ENCODE peak calls at places on chromosome 22, in seven cellular contexts. One of them, this sample, is unnamed.
A peak's percentile ranks its signal among the peaks of the same experiment; 100 is the strongest.

GRCh38 chr22:36166518-36167220 is 6.1 kb upstream of the APOL3 start:
- DNase-seq in AML-193: no peak
- DNase-seq in T47D: no peak
- DNase-seq in activated gamma-delta T cell: no peak
- DNase-seq in T follicular helper cell: no peak
- DNase-seq in stimulated activated CD8-positive, alpha-beta memory T cell treated with anti-CD3 and anti-CD28 coated beads, Interleukin-15, amount 100 ng/mL, for 24 hours: no peak
- DNase-seq in CD4-positive, CD25-positive, alpha-beta regulatory T cell: no peak
- DNase-seq in this sample: no peak

GRCh38 chr22:35076648-35077047 is 10.7 kb downstream of the ISX start:
- DNase-seq in activated gamma-delta T cell: no peak
- DNase-seq in T47D: no peak
- DNase-seq in AML-193: no peak
- DNase-seq in T follicular helper cell: no peak
- DNase-seq in CD4-positive, CD25-positive, alpha-beta regulatory T cell: no peak
- DNase-seq in stimulated activated CD8-positive, alpha-beta memory T cell treated with anti-CD3 and anti-CD28 coated beads, Interleukin-15, amount 100 ng/mL, for 24 hours: no peak
- DNase-seq in this sample: no peak

GRCh38 chr22:37472418-37473006 is 13.7 kb downstream of the MFNG start:
- DNase-seq in T47D: peak; percentile 44
- DNase-seq in T follicular helper cell: no peak
- DNase-seq in activated gamma-delta T cell: no peak
- DNase-seq in stimulated activated CD8-positive, alpha-beta memory T cell treated with anti-CD3 and anti-CD28 coated beads, Interleukin-15, amount 100 ng/mL, for 24 hours: no peak
- DNase-seq in CD4-positive, CD25-positive, alpha-beta regulatory T cell: peak; percentile 37
- DNase-seq in AML-193: no peak
- DNase-seq in this sample: no peak

GRCh38 chr22:32199961-32200360 is 4.9 kb downstream of the RFPL2 start:
- DNase-seq in activated gamma-delta T cell: no peak
- DNase-seq in stimulated activated CD8-positive, alpha-beta memory T cell treated with anti-CD3 and anti-CD28 coated beads, Interleukin-15, amount 100 ng/mL, for 24 hours: no peak
- DNase-seq in AML-193: no peak
- DNase-seq in T47D: no peak
- DNase-seq in CD4-positive, CD25-positive, alpha-beta regulatory T cell: no peak
- DNase-seq in T follicular helper cell: no peak
- DNase-seq in this sample: no peak

GRCh38 chr22:20989323-20990138 is 7.4 kb downstream of the LZTR1 start:
- DNase-seq in AML-193: no peak
- DNase-seq in stimulated activated CD8-positive, alpha-beta memory T cell treated with anti-CD3 and anti-CD28 coated beads, Interleukin-15, amount 100 ng/mL, for 24 hours: no peak
- DNase-seq in T47D: no peak
- DNase-seq in activated gamma-delta T cell: no peak
- DNase-seq in CD4-positive, CD25-positive, alpha-beta regulatory T cell: no peak
- DNase-seq in T follicular helper cell: no peak
- DNase-seq in this sample: no peak

GRCh38 chr22:35043251-35043931 is 22.6 kb upstream of the ISX start:
- DNase-seq in T follicular helper cell: no peak
- DNase-seq in T47D: peak; percentile 20
- DNase-seq in CD4-positive, CD25-positive, alpha-beta regulatory T cell: no peak
- DNase-seq in stimulated activated CD8-positive, alpha-beta memory T cell treated with anti-CD3 and anti-CD28 coated beads, Interleukin-15, amount 100 ng/mL, for 24 hours: no peak
- DNase-seq in activated gamma-delta T cell: no peak
- DNase-seq in AML-193: no peak
- DNase-seq in this sample: peak; percentile 3

GRCh38 chr22:36616682-36617081 is 86.9 kb downstream of the CACNG2 start:
- DNase-seq in activated gamma-delta T cell: no peak
- DNase-seq in CD4-positive, CD25-positive, alpha-beta regulatory T cell: no peak
- DNase-seq in stimulated activated CD8-positive, alpha-beta memory T cell treated with anti-CD3 and anti-CD28 coated beads, Interleukin-15, amount 100 ng/mL, for 24 hours: no peak
- DNase-seq in T follicular helper cell: no peak
- DNase-seq in T47D: no peak
- DNase-seq in AML-193: no peak
- DNase-seq in this sample: no peak

GRCh38 chr22:43734370-43735005 is 77.6 kb downstream of the EFCAB6 start:
- DNase-seq in T47D: no peak
- DNase-seq in AML-193: no peak
- DNase-seq in CD4-positive, CD25-positive, alpha-beta regulatory T cell: no peak
- DNase-seq in stimulated activated CD8-positive, alpha-beta memory T cell treated with anti-CD3 and anti-CD28 coated beads, Interleukin-15, amount 100 ng/mL, for 24 hours: no peak
- DNase-seq in activated gamma-delta T cell: no peak
- DNase-seq in T follicular helper cell: no peak
- DNase-seq in this sample: no peak

GRCh38 chr22:50473855-50474671 is 772 bp downstream of the SBF1 start:
- DNase-seq in stimulated activated CD8-positive, alpha-beta memory T cell treated with anti-CD3 and anti-CD28 coated beads, Interleukin-15, amount 100 ng/mL, for 24 hours: no peak
- DNase-seq in CD4-positive, CD25-positive, alpha-beta regulatory T cell: peak; percentile 49
- DNase-seq in T47D: peak; percentile 34
- DNase-seq in AML-193: no peak
- DNase-seq in T follicular helper cell: no peak
- DNase-seq in activated gamma-delta T cell: no peak
- DNase-seq in this sample: no peak

GRCh38 chr22:46432164-46433068 is 96.9 kb downstream of the TRMU start:
- DNase-seq in CD4-positive, CD25-positive, alpha-beta regulatory T cell: peak; percentile 89
- DNase-seq in stimulated activated CD8-positive, alpha-beta memory T cell treated with anti-CD3 and anti-CD28 coated beads, Interleukin-15, amount 100 ng/mL, for 24 hours: no peak
- DNase-seq in activated gamma-delta T cell: no peak
- DNase-seq in T47D: no peak
- DNase-seq in AML-193: no peak
- DNase-seq in T follicular helper cell: no peak
- DNase-seq in this sample: peak; percentile 8

GRCh38 chr22:42770941-42771647 is 50.4 kb upstream of the A4GALT start:
- DNase-seq in AML-193: no peak
- DNase-seq in T47D: no peak
- DNase-seq in activated gamma-delta T cell: no peak
- DNase-seq in T follicular helper cell: no peak
- DNase-seq in stimulated activated CD8-positive, alpha-beta memory T cell treated with anti-CD3 and anti-CD28 coated beads, Interleukin-15, amount 100 ng/mL, for 24 hours: no peak
- DNase-seq in CD4-positive, CD25-positive, alpha-beta regulatory T cell: no peak
- DNase-seq in this sample: no peak

GRCh38 chr22:50112151-50113118 is 22.6 kb downstream of the MOV10L1 start:
- DNase-seq in T47D: no peak
- DNase-seq in stimulated activated CD8-positive, alpha-beta memory T cell treated with anti-CD3 and anti-CD28 coated beads, Interleukin-15, amount 100 ng/mL, for 24 hours: no peak
- DNase-seq in AML-193: peak; percentile 37
- DNase-seq in CD4-positive, CD25-positive, alpha-beta regulatory T cell: peak; percentile 17
- DNase-seq in T follicular helper cell: no peak
- DNase-seq in activated gamma-delta T cell: no peak
- DNase-seq in this sample: peak; percentile 80

GRCh38 chr22:32267011-32267410 is 11.9 kb upstream of the SLC5A4 start:
- DNase-seq in activated gamma-delta T cell: no peak
- DNase-seq in CD4-positive, CD25-positive, alpha-beta regulatory T cell: no peak
- DNase-seq in AML-193: no peak
- DNase-seq in T47D: no peak
- DNase-seq in T follicular helper cell: no peak
- DNase-seq in stimulated activated CD8-positive, alpha-beta memory T cell treated with anti-CD3 and anti-CD28 coated beads, Interleukin-15, amount 100 ng/mL, for 24 hours: no peak
- DNase-seq in this sample: no peak

GRCh38 chr22:48706934-48707748 is 1120.5 kb downstream of the BRD1 start:
- DNase-seq in T follicular helper cell: no peak
- DNase-seq in AML-193: no peak
- DNase-seq in activated gamma-delta T cell: no peak
- DNase-seq in CD4-positive, CD25-positive, alpha-beta regulatory T cell: no peak
- DNase-seq in stimulated activated CD8-positive, alpha-beta memory T cell treated with anti-CD3 and anti-CD28 coated beads, Interleukin-15, amount 100 ng/mL, for 24 hours: no peak
- DNase-seq in T47D: no peak
- DNase-seq in this sample: no peak

GRCh38 chr22:46081036-46081830 is 69.1 kb upstream of the PPARA start:
- DNase-seq in activated gamma-delta T cell: no peak
- DNase-seq in CD4-positive, CD25-positive, alpha-beta regulatory T cell: no peak
- DNase-seq in T47D: no peak
- DNase-seq in AML-193: no peak
- DNase-seq in T follicular helper cell: no peak
- DNase-seq in stimulated activated CD8-positive, alpha-beta memory T cell treated with anti-CD3 and anti-CD28 coated beads, Interleukin-15, amount 100 ng/mL, for 24 hours: no peak
- DNase-seq in this sample: no peak

GRCh38 chr22:42520663-42521546 is 1.3 kb upstream of the RRP7A start:
- DNase-seq in T47D: no peak
- DNase-seq in stimulated activated CD8-positive, alpha-beta memory T cell treated with anti-CD3 and anti-CD28 coated beads, Interleukin-15, amount 100 ng/mL, for 24 hours: no peak
- DNase-seq in CD4-positive, CD25-positive, alpha-beta regulatory T cell: no peak
- DNase-seq in AML-193: no peak
- DNase-seq in activated gamma-delta T cell: no peak
- DNase-seq in T follicular helper cell: no peak
- DNase-seq in this sample: no peak

GRCh38 chr22:42500164-42500835 is 19.3 kb downstream of the RRP7A start:
- DNase-seq in stimulated activated CD8-positive, alpha-beta memory T cell treated with anti-CD3 and anti-CD28 coated beads, Interleukin-15, amount 100 ng/mL, for 24 hours: peak; percentile 65
- DNase-seq in CD4-positive, CD25-positive, alpha-beta regulatory T cell: peak; percentile 89
- DNase-seq in T47D: peak; percentile 91
- DNase-seq in activated gamma-delta T cell: peak; percentile 70
- DNase-seq in T follicular helper cell: peak; percentile 78
- DNase-seq in AML-193: peak; percentile 7
- DNase-seq in this sample: peak; percentile 41

GRCh38 chr22:17114958-17115235 is 6.3 kb downstream of the TMEM121B start:
- DNase-seq in CD4-positive, CD25-positive, alpha-beta regulatory T cell: no peak
- DNase-seq in activated gamma-delta T cell: no peak
- DNase-seq in T47D: no peak
- DNase-seq in T follicular helper cell: no peak
- DNase-seq in stimulated activated CD8-positive, alpha-beta memory T cell treated with anti-CD3 and anti-CD28 coated beads, Interleukin-15, amount 100 ng/mL, for 24 hours: no peak
- DNase-seq in AML-193: no peak
- DNase-seq in this sample: no peak

GRCh38 chr22:43050995-43051394 is 36.0 kb upstream of the PACSIN2 start:
- DNase-seq in stimulated activated CD8-positive, alpha-beta memory T cell treated with anti-CD3 and anti-CD28 coated beads, Interleukin-15, amount 100 ng/mL, for 24 hours: no peak
- DNase-seq in AML-193: no peak
- DNase-seq in T follicular helper cell: no peak
- DNase-seq in CD4-positive, CD25-positive, alpha-beta regulatory T cell: no peak
- DNase-seq in T47D: no peak
- DNase-seq in activated gamma-delta T cell: no peak
- DNase-seq in this sample: no peak

GRCh38 chr22:44045171-44045570 is 21.1 kb downstream of the PARVB start:
- DNase-seq in T follicular helper cell: no peak
- DNase-seq in CD4-positive, CD25-positive, alpha-beta regulatory T cell: no peak
- DNase-seq in stimulated activated CD8-positive, alpha-beta memory T cell treated with anti-CD3 and anti-CD28 coated beads, Interleukin-15, amount 100 ng/mL, for 24 hours: no peak
- DNase-seq in activated gamma-delta T cell: no peak
- DNase-seq in T47D: no peak
- DNase-seq in AML-193: no peak
- DNase-seq in this sample: no peak

GRCh38 chr22:23696326-23696851 is 5.6 kb downstream of the RGL4 start:
- DNase-seq in T47D: no peak
- DNase-seq in stimulated activated CD8-positive, alpha-beta memory T cell treated with anti-CD3 and anti-CD28 coated beads, Interleukin-15, amount 100 ng/mL, for 24 hours: peak; percentile 35
- DNase-seq in activated gamma-delta T cell: peak; percentile 19
- DNase-seq in CD4-positive, CD25-positive, alpha-beta regulatory T cell: peak; percentile 94
- DNase-seq in T follicular helper cell: peak; percentile 72
- DNase-seq in AML-193: peak; percentile 68
- DNase-seq in this sample: peak; percentile 96

GRCh38 chr22:36469094-36469710 is 12.2 kb downstream of the TXN2 start:
- DNase-seq in activated gamma-delta T cell: no peak
- DNase-seq in T47D: no peak
- DNase-seq in AML-193: no peak
- DNase-seq in T follicular helper cell: no peak
- DNase-seq in stimulated activated CD8-positive, alpha-beta memory T cell treated with anti-CD3 and anti-CD28 coated beads, Interleukin-15, amount 100 ng/mL, for 24 hours: no peak
- DNase-seq in CD4-positive, CD25-positive, alpha-beta regulatory T cell: no peak
- DNase-seq in this sample: no peak

GRCh38 chr22:37568448-37569008 is 8.2 kb downstream of the CDC42EP1 start:
- DNase-seq in activated gamma-delta T cell: no peak
- DNase-seq in AML-193: no peak
- DNase-seq in CD4-positive, CD25-positive, alpha-beta regulatory T cell: no peak
- DNase-seq in T follicular helper cell: no peak
- DNase-seq in T47D: no peak
- DNase-seq in stimulated activated CD8-positive, alpha-beta memory T cell treated with anti-CD3 and anti-CD28 coated beads, Interleukin-15, amount 100 ng/mL, for 24 hours: no peak
- DNase-seq in this sample: no peak

GRCh38 chr22:29994941-29995340 is 85.3 kb upstream of the HORMAD2 start:
- DNase-seq in stimulated activated CD8-positive, alpha-beta memory T cell treated with anti-CD3 and anti-CD28 coated beads, Interleukin-15, amount 100 ng/mL, for 24 hours: no peak
- DNase-seq in CD4-positive, CD25-positive, alpha-beta regulatory T cell: no peak
- DNase-seq in AML-193: no peak
- DNase-seq in T47D: peak; percentile 5
- DNase-seq in activated gamma-delta T cell: no peak
- DNase-seq in T follicular helper cell: no peak
- DNase-seq in this sample: no peak

GRCh38 chr22:37643225-37643847 is 3.9 kb downstream of the SH3BP1 start:
- DNase-seq in T follicular helper cell: peak; percentile 77
- DNase-seq in T47D: peak; percentile 71
- DNase-seq in CD4-positive, CD25-positive, alpha-beta regulatory T cell: peak; percentile 82
- DNase-seq in activated gamma-delta T cell: no peak
- DNase-seq in AML-193: peak; percentile 51
- DNase-seq in stimulated activated CD8-positive, alpha-beta memory T cell treated with anti-CD3 and anti-CD28 coated beads, Interleukin-15, amount 100 ng/mL, for 24 hours: peak; percentile 82
- DNase-seq in this sample: no peak

GRCh38 chr22:49975543-49976389 is 15.2 kb downstream of the PIM3 start:
- DNase-seq in T47D: no peak
- DNase-seq in CD4-positive, CD25-positive, alpha-beta regulatory T cell: no peak
- DNase-seq in T follicular helper cell: no peak
- DNase-seq in AML-193: no peak
- DNase-seq in stimulated activated CD8-positive, alpha-beta memory T cell treated with anti-CD3 and anti-CD28 coated beads, Interleukin-15, amount 100 ng/mL, for 24 hours: no peak
- DNase-seq in activated gamma-delta T cell: no peak
- DNase-seq in this sample: peak; percentile 21

GRCh38 chr22:30559889-30560288 is 13.3 kb upstream of the SEC14L6 start:
- DNase-seq in activated gamma-delta T cell: no peak
- DNase-seq in T follicular helper cell: no peak
- DNase-seq in T47D: no peak
- DNase-seq in CD4-positive, CD25-positive, alpha-beta regulatory T cell: no peak
- DNase-seq in AML-193: no peak
- DNase-seq in stimulated activated CD8-positive, alpha-beta memory T cell treated with anti-CD3 and anti-CD28 coated beads, Interleukin-15, amount 100 ng/mL, for 24 hours: no peak
- DNase-seq in this sample: no peak

GRCh38 chr22:21026783-21027692 is 5.3 kb downstream of the SLC7A4 start:
- DNase-seq in activated gamma-delta T cell: no peak
- DNase-seq in CD4-positive, CD25-positive, alpha-beta regulatory T cell: no peak
- DNase-seq in T47D: no peak
- DNase-seq in T follicular helper cell: no peak
- DNase-seq in stimulated activated CD8-positive, alpha-beta memory T cell treated with anti-CD3 and anti-CD28 coated beads, Interleukin-15, amount 100 ng/mL, for 24 hours: no peak
- DNase-seq in AML-193: no peak
- DNase-seq in this sample: no peak

GRCh38 chr22:43462701-43463100 is 50.9 kb downstream of the MPPED1 start:
- DNase-seq in stimulated activated CD8-positive, alpha-beta memory T cell treated with anti-CD3 and anti-CD28 coated beads, Interleukin-15, amount 100 ng/mL, for 24 hours: no peak
- DNase-seq in CD4-positive, CD25-positive, alpha-beta regulatory T cell: no peak
- DNase-seq in T47D: no peak
- DNase-seq in T follicular helper cell: no peak
- DNase-seq in activated gamma-delta T cell: no peak
- DNase-seq in AML-193: no peak
- DNase-seq in this sample: no peak

This sample was measured in HL-60.